ENCODE peak calls at places on chromosomes 7 and 10, in seven cellular contexts. F, I, G, Z, D, P and C are unnamed samples.

GRCh38 chr10:82477776-82478175 is 602.8 kb downstream of the NRG3 start:
- DNase-seq in G (no peak), P (no peak), Z (no peak), D (no peak), I (no peak), F (no peak), C (no peak)

GRCh38 chr10:132193907-132194552 is 7.3 kb downstream of the DPYSL4 start:
- DNase-seq in P (no peak), D (no peak), I (peak; percentile 17), F (no peak), G (no peak), Z (no peak), C (no peak)

GRCh38 chr10:131955591-131956340 is 26.0 kb downstream of the BNIP3 start:
- DNase-seq in I (no peak), Z (no peak), P (no peak), D (no peak), F (no peak), G (no peak), C (no peak)

GRCh38 chr10:122402548-122403131 is 28.1 kb downstream of the PLEKHA1 start:
- DNase-seq in P (no peak), F (no peak), I (no peak), G (no peak), Z (no peak), D (no peak), C (no peak)

GRCh38 chr7:149642579-149642978 is 130.8 kb downstream of the ZNF467 start:
- DNase-seq in Z (no peak), G (no peak), F (no peak), I (no peak), D (no peak), P (no peak), C (no peak)

GRCh38 chr10:68075550-68076004 is 494 bp upstream of the HERC4 start:
- DNase-seq in G (no peak), P (no peak), F (no peak), D (no peak), I (no peak), Z (no peak), C (no peak)

GRCh38 chr7:106329971-106330733 is 45.4 kb upstream of the NAMPT start:
- DNase-seq in F (no peak), D (peak; percentile 50), Z (peak; percentile 79), G (no peak), I (no peak), P (no peak), C (peak; percentile 69)

GRCh38 chr10:111974325-111974724 is 209.2 kb downstream of the GPAM start:
- DNase-seq in D (no peak), Z (no peak), F (no peak), G (no peak), P (no peak), I (no peak), C (peak; percentile 71)

GRCh38 chr7:44327981-44328380 is 2.6 kb upstream of the CAMK2B start:
- DNase-seq in P (no peak), G (no peak), Z (no peak), I (no peak), D (no peak), F (no peak), C (no peak)

GRCh38 chr7:25215694-25216335 is 12.5 kb downstream of the NPVF start:
- DNase-seq in Z (no peak), F (no peak), P (no peak), I (no peak), G (peak; percentile 41), D (no peak), C (no peak)

GRCh38 chr7:117216010-117216409 is 106.8 kb downstream of the WNT2 start:
- DNase-seq in D (no peak), I (no peak), Z (no peak), F (no peak), P (no peak), G (no peak), C (no peak)

GRCh38 chr7:98978672-98979071 is 100.3 kb downstream of the TRRAP start:
- DNase-seq in D (no peak), F (peak; percentile 22), G (no peak), P (no peak), I (no peak), Z (no peak), C (no peak)

GRCh38 chr7:123184271-123184670 is 15.5 kb downstream of the SLC13A1 start:
- DNase-seq in P (no peak), I (no peak), D (no peak), F (no peak), Z (no peak), G (no peak), C (no peak)

GRCh38 chr10:96043157-96043894 is at the start of gene CCNJ:
- DNase-seq in F (peak; percentile 84), D (peak; percentile 42), Z (peak; percentile 87), G (peak; percentile 96), P (peak; percentile 79), I (peak; percentile 84), C (peak; percentile 81)

GRCh38 chr10:91210435-91210834 is 10.0 kb upstream of the PCGF5 start:
- DNase-seq in I (peak; percentile 42), P (no peak), Z (no peak), G (no peak), D (no peak), F (no peak), C (no peak)

GRCh38 chr10:11261687-11262086 is 244.0 kb downstream of the CELF2 start:
- DNase-seq in F (no peak), G (no peak), D (no peak), Z (no peak), P (no peak), I (no peak), C (no peak)

GRCh38 chr7:120553497-120553896 is 280.5 kb downstream of the KCND2 start:
- DNase-seq in G (no peak), D (no peak), Z (no peak), I (no peak), F (no peak), P (no peak), C (peak; percentile 2)

GRCh38 chr7:74101061-74101681 is 17.6 kb downstream of the LIMK1 start:
- DNase-seq in F (no peak), Z (no peak), I (no peak), P (no peak), G (no peak), D (peak; percentile 37), C (peak; percentile 51)

GRCh38 chr10:119431034-119431767 is 111.3 kb downstream of the RGS10 start:
- DNase-seq in P (no peak), I (no peak), Z (no peak), F (no peak), D (no peak), G (no peak), C (no peak)

GRCh38 chr10:103278862-103279298 is 1.9 kb downstream of the INA start:
- DNase-seq in D (no peak), F (no peak), G (peak; percentile 91), P (peak; percentile 75), I (no peak), Z (peak; percentile 55), C (peak; percentile 48)

GRCh38 chr7:132030883-132031282 is 474.5 kb upstream of the PODXL start:
- DNase-seq in Z (no peak), G (no peak), D (no peak), P (no peak), F (no peak), I (no peak), C (no peak)

GRCh38 chr10:88530629-88531382 is 52.3 kb downstream of the RNLS start:
- DNase-seq in P (no peak), G (no peak), F (no peak), Z (no peak), D (no peak), I (no peak), C (no peak)

GRCh38 chr7:84145892-84146291 is 48.7 kb downstream of the SEMA3A start:
- DNase-seq in Z (no peak), I (no peak), P (no peak), D (no peak), G (no peak), F (no peak), C (no peak)

GRCh38 chr10:71486465-71487114 is 89.9 kb downstream of the CDH23 start:
- DNase-seq in Z (peak; percentile 2), P (peak; percentile 74), D (no peak), I (peak; percentile 26), G (peak; percentile 89), F (no peak), C (peak; percentile 38)

GRCh38 chr7:4268040-4268965 is 413.8 kb upstream of the FOXK1 start:
- DNase-seq in F (peak; percentile 43), G (no peak), Z (no peak), I (no peak), D (no peak), P (no peak), C (no peak)

GRCh38 chr10:99784025-99784730 is 1.7 kb downstream of the ABCC2 start:
- DNase-seq in Z (peak; percentile 90), P (no peak), D (peak; percentile 56), I (peak; percentile 58), F (no peak), G (no peak), C (peak; percentile 88)

GRCh38 chr10:35881320-35881719 is 239.2 kb upstream of the FZD8 start:
- DNase-seq in G (no peak), F (no peak), D (no peak), P (no peak), I (no peak), Z (no peak), C (no peak)

GRCh38 chr10:101132636-101133473 is 1.8 kb downstream of the TLX1 start:
- DNase-seq in P (no peak), Z (no peak), F (no peak), G (no peak), D (no peak), I (no peak), C (no peak)

GRCh38 chr7:18754766-18755165 is 259.2 kb downstream of the HDAC9 start:
- DNase-seq in G (no peak), P (no peak), F (no peak), I (no peak), Z (peak; percentile 16), D (no peak), C (peak; percentile 73)
- TF ChIP-seq CTCF in G (no peak), P (no peak), F (no peak), I (no peak), Z (no peak), D (peak; percentile 11), C (no peak)

GRCh38 chr10:17781856-17782255 is 27.3 kb upstream of the MRC1 start:
- DNase-seq in I (peak; percentile 20), F (no peak), D (no peak), Z (no peak), G (peak; percentile 56), P (no peak), C (no peak)
- TF ChIP-seq CTCF in I (no peak), F (no peak), D (no peak), Z (no peak), G (peak; percentile 26), P (no peak), C (no peak)

DNA sequence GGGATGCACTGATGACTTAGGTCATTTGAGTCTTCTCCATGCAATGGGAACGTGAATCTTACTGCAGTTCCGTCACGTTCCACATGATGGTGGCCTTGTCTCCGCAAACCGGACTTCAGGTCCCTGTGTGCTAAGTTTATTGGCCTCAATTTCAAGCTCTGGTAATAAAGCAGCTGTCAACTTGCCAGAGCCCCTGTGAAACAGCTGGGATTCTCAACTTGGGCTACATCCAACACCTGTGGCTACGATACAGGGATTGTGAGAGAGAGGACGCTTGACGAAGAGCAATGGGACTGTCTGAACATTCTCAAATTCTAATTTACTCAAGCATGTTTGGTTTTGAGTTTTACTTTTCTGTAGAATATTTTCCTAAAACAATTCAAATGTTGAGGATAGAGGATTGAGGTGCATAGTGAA is 174.2 kb downstream of the PTN start:
- DNase-seq in D (peak; percentile 47), Z (peak; percentile 85), P (peak; percentile 58), F (no peak), G (peak; percentile 88), I (peak; percentile 26), C (peak; percentile 76)
- TF ChIP-seq CTCF in D (peak; percentile 78), Z (peak; percentile 77), P (peak; percentile 82), F (no peak), G (peak; percentile 83), I (peak; percentile 81), C (peak; percentile 78)

GRCh38 chr10:86400705-86401587 is 34.4 kb upstream of the GRID1 start:
- DNase-seq in Z (no peak), D (no peak), F (peak; percentile 84), G (peak; percentile 47), P (peak; percentile 44), I (peak; percentile 27), C (no peak)
- TF ChIP-seq CTCF in Z (peak; percentile 15), D (peak; percentile 47), F (no peak), G (no peak), P (peak; percentile 42), I (peak; percentile 35), C (no peak)